ENCODE peak calls at places on chromosomes 3 and 15, in five cellular contexts. One of them, this sample, is unnamed. For H3K9me3, the result is how much of the 10 kb centered on the place peaks cover.

GRCh38 chr3:3160826-3161225 is 18.7 kb downstream of the CRBN start:
- DNase-seq in adrenal gland: no peak
- DNase-seq in transverse colon: no peak
- DNase-seq in prostate gland: no peak
- DNase-seq in ovary: no peak
- DNase-seq in this sample: no peak

GRCh38 chr15:81760686-81761085 is 285.1 kb downstream of the MEX3B start:
- DNase-seq in adrenal gland: no peak
- DNase-seq in ovary: no peak
- DNase-seq in transverse colon: no peak
- DNase-seq in prostate gland: no peak
- DNase-seq in this sample: no peak

GRCh38 chr15:91941871-91942270 is 88.4 kb downstream of the SLCO3A1 start:
- DNase-seq in prostate gland: no peak
- DNase-seq in adrenal gland: no peak
- DNase-seq in transverse colon: no peak
- DNase-seq in ovary: no peak
- DNase-seq in this sample: no peak

GRCh38 chr15:56031836-56032235 is 38.4 kb upstream of the NEDD4 start:
- DNase-seq in transverse colon: no peak
- DNase-seq in prostate gland: no peak
- DNase-seq in ovary: no peak
- DNase-seq in adrenal gland: no peak
- DNase-seq in this sample: no peak

GRCh38 chr15:87874896-87875661 is 381.5 kb downstream of the NTRK3 start:
- DNase-seq in ovary: no peak
- DNase-seq in transverse colon: no peak
- DNase-seq in prostate gland: no peak
- DNase-seq in adrenal gland: no peak
- DNase-seq in this sample: no peak

GRCh38 chr3:2262204-2262603 is 163.5 kb downstream of the CNTN4 start:
- DNase-seq in prostate gland: no peak
- DNase-seq in transverse colon: no peak
- DNase-seq in adrenal gland: no peak
- DNase-seq in ovary: no peak
- DNase-seq in this sample: no peak

GRCh38 chr3:99789322-99789721 is 28.3 kb upstream of the CMSS1 start:
- DNase-seq in transverse colon: peak
- DNase-seq in ovary: no peak
- DNase-seq in adrenal gland: peak
- DNase-seq in prostate gland: no peak
- DNase-seq in this sample: peak

GRCh38 chr15:58987036-58987435 is 427 bp upstream of the RNF111 start:
- DNase-seq in prostate gland: no peak
- DNase-seq in transverse colon: no peak
- DNase-seq in adrenal gland: no peak
- DNase-seq in ovary: no peak
- DNase-seq in this sample: no peak

GRCh38 chr3:4752201-4753072 is 226.8 kb upstream of the BHLHE40 start:
- DNase-seq in adrenal gland: no peak
- DNase-seq in prostate gland: no peak
- DNase-seq in transverse colon: peak
- DNase-seq in ovary: no peak
- DNase-seq in this sample: peak

GRCh38 chr3:111810909-111811308 is 48.2 kb upstream of the PHLDB2 start:
- DNase-seq in ovary: no peak
- DNase-seq in transverse colon: no peak
- DNase-seq in prostate gland: no peak
- DNase-seq in adrenal gland: no peak
- DNase-seq in this sample: no peak

GRCh38 chr3:124878561-124879394 is 8.4 kb downstream of the ITGB5 start:
- DNase-seq in prostate gland: peak
- DNase-seq in ovary: peak
- DNase-seq in transverse colon: peak
- DNase-seq in adrenal gland: peak
- DNase-seq in this sample: no peak

GRCh38 chr3:42855219-42855546 is 20.5 kb downstream of the CYP8B1 start:
- DNase-seq in transverse colon: no peak
- DNase-seq in adrenal gland: no peak
- DNase-seq in prostate gland: no peak
- DNase-seq in ovary: no peak
- DNase-seq in this sample: no peak

GRCh38 chr15:28264166-28264565 is 57.8 kb downstream of the HERC2 start:
- DNase-seq in adrenal gland: no peak
- DNase-seq in transverse colon: no peak
- DNase-seq in prostate gland: no peak
- DNase-seq in ovary: no peak
- DNase-seq in this sample: no peak

GRCh38 chr3:109863701-109864100 is 526.4 kb upstream of the DPPA4 start:
- DNase-seq in ovary: no peak
- DNase-seq in adrenal gland: no peak
- DNase-seq in transverse colon: no peak
- DNase-seq in prostate gland: no peak
- DNase-seq in this sample: no peak

GRCh38 chr3:49840371-49840770 is 16.0 kb downstream of the TRAIP start:
- DNase-seq in adrenal gland: no peak
- DNase-seq in transverse colon: no peak
- DNase-seq in ovary: no peak
- DNase-seq in prostate gland: no peak
- DNase-seq in this sample: no peak

GRCh38 chr3:73475717-73476116 is 149.0 kb downstream of the PDZRN3 start:
- DNase-seq in ovary: no peak
- DNase-seq in adrenal gland: no peak
- DNase-seq in transverse colon: no peak
- DNase-seq in prostate gland: no peak
- DNase-seq in this sample: no peak

GRCh38 chr15:31327674-31328424 is 1.2 kb downstream of the KLF13 start:
- DNase-seq in prostate gland: peak
- DNase-seq in transverse colon: peak
- DNase-seq in ovary: peak
- DNase-seq in adrenal gland: peak
- DNase-seq in this sample: peak

GRCh38 chr3:171219258-171219657 is 192.7 kb upstream of the SLC2A2 start:
- DNase-seq in prostate gland: no peak
- DNase-seq in ovary: no peak
- DNase-seq in adrenal gland: no peak
- DNase-seq in transverse colon: no peak
- DNase-seq in this sample: no peak

GRCh38 chr3:128489860-128490649 is 2.9 kb downstream of the GATA2 start:
- DNase-seq in prostate gland: peak
- DNase-seq in ovary: no peak
- DNase-seq in transverse colon: no peak
- DNase-seq in adrenal gland: no peak
- DNase-seq in this sample: no peak
- TF ChIP-seq POLR2A in prostate gland: peak
- TF ChIP-seq POLR2A in ovary: no peak
- TF ChIP-seq POLR2A in transverse colon: no peak
- TF ChIP-seq POLR2A in adrenal gland: no peak
- TF ChIP-seq POLR2A in this sample: no peak

GRCh38 chr3:118187221-118187620 is 847.4 kb downstream of the IGSF11 start:
- DNase-seq in prostate gland: no peak
- DNase-seq in adrenal gland: no peak
- DNase-seq in ovary: no peak
- DNase-seq in transverse colon: no peak
- DNase-seq in this sample: no peak
- H3K9me3 ChIP-seq in prostate gland: under half
- H3K9me3 ChIP-seq in adrenal gland: under half
- H3K9me3 ChIP-seq in ovary: under half
- H3K9me3 ChIP-seq in transverse colon: under half
- H3K9me3 ChIP-seq in this sample: under half

GRCh38 chr15:37109151-37109912 is 9.0 kb upstream of the MEIS2 start:
- DNase-seq in transverse colon: no peak
- DNase-seq in adrenal gland: no peak
- DNase-seq in prostate gland: no peak
- DNase-seq in ovary: no peak
- DNase-seq in this sample: no peak

GRCh38 chr15:37111427-37111717 is 11.0 kb upstream of the MEIS2 start:
- DNase-seq in adrenal gland: no peak
- DNase-seq in transverse colon: no peak
- DNase-seq in ovary: no peak
- DNase-seq in prostate gland: no peak
- DNase-seq in this sample: no peak

GRCh38 chr15:37107754-37108724 is 7.7 kb upstream of the MEIS2 start:
- DNase-seq in prostate gland: no peak
- DNase-seq in adrenal gland: no peak
- DNase-seq in ovary: no peak
- DNase-seq in transverse colon: no peak
- DNase-seq in this sample: no peak

GRCh38 chr15:37108725-37109124 is 8.4 kb upstream of the MEIS2 start:
- DNase-seq in ovary: no peak
- DNase-seq in prostate gland: no peak
- DNase-seq in transverse colon: no peak
- DNase-seq in adrenal gland: no peak
- DNase-seq in this sample: no peak

GRCh38 chr15:37109952-37110630 is 9.7 kb upstream of the MEIS2 start:
- DNase-seq in transverse colon: no peak
- DNase-seq in ovary: no peak
- DNase-seq in adrenal gland: peak
- DNase-seq in prostate gland: no peak
- DNase-seq in this sample: no peak
- H3K4me3 ChIP-seq in transverse colon: peak
- H3K4me3 ChIP-seq in ovary: peak
- H3K4me3 ChIP-seq in adrenal gland: no peak
- H3K4me3 ChIP-seq in prostate gland: peak
- H3K4me3 ChIP-seq in this sample: no peak

GRCh38 chr3:196568246-196569002 is at the start of the genes FBXO45 and WDR53:
- DNase-seq in adrenal gland: peak
- DNase-seq in ovary: peak
- DNase-seq in prostate gland: peak
- DNase-seq in transverse colon: peak
- DNase-seq in this sample: peak
- TF ChIP-seq POLR2A in adrenal gland: peak
- TF ChIP-seq POLR2A in ovary: peak
- TF ChIP-seq POLR2A in prostate gland: peak
- TF ChIP-seq POLR2A in transverse colon: peak
- TF ChIP-seq POLR2A in this sample: peak

GRCh38 chr3:128855574-128855973 is 23.8 kb upstream of the ACAD9 start:
- DNase-seq in adrenal gland: no peak
- DNase-seq in transverse colon: no peak
- DNase-seq in ovary: no peak
- DNase-seq in prostate gland: no peak
- DNase-seq in this sample: no peak
- H3K9me3 ChIP-seq in adrenal gland: under half
- H3K9me3 ChIP-seq in transverse colon: under half
- H3K9me3 ChIP-seq in ovary: under half
- H3K9me3 ChIP-seq in prostate gland: under half
- H3K9me3 ChIP-seq in this sample: under half